ENCODE peak calls at places on chromosomes 7 and 10, in five cellular contexts. B is upper lobe of right lung; O is activated T-helper 1 cell treated with anti-CD3 and anti-CD28 coated beads, Interleukin-2, amount 50 U/mL, for 16 hours; D is CD8-positive, alpha-beta T cell; M is NCI-H1417. Z is an unnamed sample.

GRCh38 chr10:28754930-28755718 is 77.8 kb downstream of the BAMBI start:
- DNase-seq in B (no peak), O (no peak), D (no peak), M (no peak), Z (no peak)

GRCh38 chr10:94016727-94017714 is 23.3 kb downstream of the PLCE1 start:
- DNase-seq in B (no peak), O (no peak), D (no peak), M (peak; percentile 5), Z (no peak)

GRCh38 chr7:155807805-155808550 is 4.3 kb downstream of the SHH start:
- DNase-seq in B (peak; percentile 78), O (no peak), D (no peak), M (no peak), Z (peak; percentile 63)

GRCh38 chr7:128868624-128869137 is 6.0 kb downstream of the ATP6V1F start:
- DNase-seq in B (no peak), O (no peak), D (no peak), M (no peak), Z (no peak)

GRCh38 chr7:109844362-109844761 is 1246.6 kb upstream of the LRRN3 start:
- DNase-seq in B (no peak), O (no peak), D (no peak), M (peak; percentile 77), Z (no peak)

GRCh38 chr7:74306737-74307469 is 17.7 kb downstream of the CLIP2 start:
- DNase-seq in B (no peak), O (no peak), D (no peak), M (no peak), Z (no peak)

GRCh38 chr7:36684951-36685350 is 39.3 kb downstream of the AOAH start:
- DNase-seq in B (no peak), O (no peak), D (no peak), M (no peak), Z (no peak)

GRCh38 chr7:20783716-20784310 is 2.9 kb downstream of the SP8 start:
- DNase-seq in B (no peak), O (no peak), D (no peak), M (peak; percentile 85), Z (no peak)

GRCh38 chr10:71064413-71065118 is 147.8 kb upstream of the UNC5B start:
- DNase-seq in B (no peak), O (no peak), D (no peak), M (no peak), Z (no peak)

GRCh38 chr10:15856328-15857000 is 3.8 kb downstream of the MINDY3 start:
- DNase-seq in B (no peak), O (no peak), D (no peak), M (no peak), Z (no peak)

GRCh38 chr10:31771345-31771831 is 157.2 kb downstream of the ARHGAP12 start:
- DNase-seq in B (no peak), O (no peak), D (no peak), M (no peak), Z (no peak)

GRCh38 chr10:129953541-129954031 is 10.5 kb downstream of the EBF3 start:
- DNase-seq in B (no peak), O (no peak), D (no peak), M (no peak), Z (no peak)

GRCh38 chr7:122364761-122365280 is 60.3 kb upstream of the FEZF1 start:
- DNase-seq in B (no peak), O (no peak), D (no peak), M (no peak), Z (no peak)

GRCh38 chr10:84065764-84066163 is 73.5 kb upstream of the GHITM start:
- DNase-seq in B (no peak), O (no peak), D (no peak), M (no peak), Z (no peak)

GRCh38 chr10:110597476-110597875 is 30.0 kb downstream of the SMC3 start:
- DNase-seq in B (no peak), O (no peak), D (no peak), M (no peak), Z (no peak)

GRCh38 chr7:132257253-132257652 is 319.0 kb downstream of the PLXNA4 start:
- DNase-seq in B (no peak), O (no peak), D (no peak), M (no peak), Z (no peak)

GRCh38 chr10:114374141-114374791 is 30.0 kb downstream of the AFAP1L2 start:
- DNase-seq in B (no peak), O (no peak), D (no peak), M (peak; percentile 2), Z (no peak)

GRCh38 chr10:126001579-126001978 is 105.2 kb downstream of the FANK1 start:
- DNase-seq in B (no peak), O (no peak), D (no peak), M (no peak), Z (no peak)

GRCh38 chr10:106107711-106108110 is 1056.8 kb downstream of the SORCS1 start:
- DNase-seq in B (no peak), O (no peak), D (no peak), M (no peak), Z (no peak)

GRCh38 chr7:102008535-102009262 is 191.3 kb downstream of the CUX1 start:
- DNase-seq in B (no peak), O (no peak), D (no peak), M (peak; percentile 63), Z (no peak)

GRCh38 chr7:74083928-74084721 is 521 bp downstream of the LIMK1 start:
- DNase-seq in B (peak; percentile 83), O (no peak), D (peak; percentile 73), M (peak; percentile 81), Z (no peak)

Z was measured in chondrocyte.